ENCODE peak calls at places on chromosome 14, in six cellular contexts. H is CD8-positive, alpha-beta T cell; W is ascending aorta; Q is right atrium auricular region; I is mucosa of descending colon; L is A549. P is an unnamed sample.

GRCh38 chr14:48842785-48843184 is 743.4 kb downstream of the RPS29 start:
- DNase-seq in I (no peak), L (no peak), Q (no peak), W (no peak), H (no peak), P (no peak)

GRCh38 chr14:50836515-50836914 is 5.6 kb upstream of the NIN start:
- DNase-seq in H (no peak), L (no peak), I (no peak), Q (no peak), W (no peak), P (no peak)

GRCh38 chr14:101233016-101233355 is 328.3 kb upstream of the DIO3 start:
- DNase-seq in Q (no peak), W (no peak), L (no peak), H (no peak), I (no peak), P (no peak)

GRCh38 chr14:100025111-100025510 is 40.1 kb upstream of the EVL start:
- DNase-seq in W (no peak), Q (no peak), L (peak; percentile 49), H (no peak), I (no peak), P (peak; percentile 40)

GRCh38 chr14:32468955-32469354 is 139.9 kb downstream of the AKAP6 start:
- DNase-seq in W (no peak), I (no peak), L (no peak), H (no peak), Q (no peak), P (no peak)

GRCh38 chr14:91098591-91098990 is 15.3 kb upstream of the DGLUCY start:
- DNase-seq in W (no peak), I (no peak), L (no peak), H (no peak), Q (no peak), P (no peak)

GRCh38 chr14:89276424-89276975 is 140.5 kb downstream of the FOXN3 start:
- DNase-seq in H (peak; percentile 11), I (no peak), L (no peak), W (no peak), Q (no peak), P (no peak)

GRCh38 chr14:104293231-104293841 is 154.9 kb downstream of the KIF26A start:
- DNase-seq in I (peak; percentile 33), H (no peak), W (no peak), L (no peak), Q (no peak), P (no peak)

GRCh38 chr14:61598980-61599379 is 96.3 kb upstream of the HIF1A start:
- DNase-seq in I (no peak), Q (no peak), L (no peak), H (no peak), W (no peak), P (no peak)

GRCh38 chr14:59918824-59919581 is 941 bp upstream of the LRRC9 start:
- DNase-seq in L (peak; percentile 28), H (no peak), I (peak; percentile 24), W (no peak), Q (no peak), P (no peak)

GRCh38 chr14:59015482-59015881 is 173.0 kb upstream of the DAAM1 start:
- DNase-seq in W (no peak), I (no peak), H (no peak), L (no peak), Q (no peak), P (no peak)

GRCh38 chr14:60250318-60251035 is 1.5 kb downstream of the PPM1A start:
- DNase-seq in H (no peak), L (no peak), Q (no peak), W (no peak), I (no peak), P (no peak)

GRCh38 chr14:61508526-61508925 is 186.8 kb upstream of the HIF1A start:
- DNase-seq in W (no peak), L (no peak), Q (no peak), I (no peak), H (no peak), P (no peak)

GRCh38 chr14:90960818-90961217 is 99.6 kb downstream of the RPS6KA5 start:
- DNase-seq in L (no peak), H (no peak), I (no peak), W (no peak), Q (no peak), P (no peak)

GRCh38 chr14:41606249-41607118 is at the start of gene LRFN5:
- DNase-seq in L (no peak), Q (no peak), W (no peak), I (no peak), H (no peak), P (no peak)

DNA sequence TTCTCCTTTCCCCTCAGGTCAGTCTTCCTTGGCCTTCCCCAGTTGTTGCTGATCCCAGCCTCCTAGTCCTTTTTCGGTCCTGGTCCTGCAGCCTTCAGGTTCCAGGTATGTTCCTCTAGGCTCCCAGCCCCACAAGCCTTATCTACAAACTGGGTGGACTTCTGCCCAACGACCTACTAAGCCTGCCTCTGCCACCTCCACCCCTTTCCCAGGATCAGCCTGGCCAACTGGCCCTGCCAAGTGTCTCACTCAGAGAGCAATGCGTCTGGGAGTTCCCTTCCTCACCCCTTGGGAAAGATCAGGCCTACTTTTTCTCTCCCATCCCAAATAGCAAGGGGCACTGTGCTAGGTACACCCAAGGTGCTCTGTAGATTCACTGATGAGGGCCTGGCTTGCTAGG is at the start of gene SERPINA12:
- DNase-seq in W (no peak), I (no peak), L (no peak), H (no peak), Q (peak; percentile 26), P (no peak)
- TF ChIP-seq CTCF in W (no peak), I (no peak), L (no peak), H (no peak), Q (no peak), P (no peak)

GRCh38 chr14:92990456-92991430 is 67.8 kb downstream of the CHGA start:
- DNase-seq in H (no peak), L (no peak), W (no peak), I (peak; percentile 23), Q (no peak), P (no peak)
- H3K4me1 ChIP-seq in H (no peaks in the 10 kb centered on the region), L (peaks cover 21% of the 10 kb centered on the region), W (peaks cover 13% of the 10 kb centered on the region), I (peaks cover 4% of the 10 kb centered on the region), Q (peaks cover 64% of the 10 kb centered on the region), P (peaks cover 32% of the 10 kb centered on the region)

DNA sequence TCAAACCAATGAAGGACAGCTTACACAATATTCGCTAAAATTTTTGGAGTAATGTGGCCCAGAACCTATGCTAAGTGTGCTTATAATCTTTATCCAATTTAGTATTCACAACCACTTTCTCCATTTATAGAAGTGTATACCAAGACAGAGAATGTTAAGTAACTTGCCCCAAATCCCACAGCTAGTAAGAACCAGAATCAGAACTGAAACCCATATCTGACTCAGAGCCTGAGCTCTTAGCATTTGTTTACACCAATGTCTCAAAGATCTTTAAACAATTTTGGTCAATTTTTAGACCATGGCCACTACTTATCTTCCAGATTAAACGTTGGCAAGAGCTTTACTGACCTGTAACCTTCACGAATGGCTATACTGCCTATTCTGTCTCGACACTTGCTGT is 53.0 kb downstream of the PAPLN start:
- DNase-seq in I (no peak), Q (no peak), W (no peak), H (no peak), L (no peak), P (no peak)
- H3K4me3 ChIP-seq in I (no peak overlapping the region), Q (no peak overlapping the region), W (no peak overlapping the region), H (no peak overlapping the region), L (no peak overlapping the region), P (no peak overlapping the region)

GRCh38 chr14:76050797-76051392 is 65.3 kb downstream of the IFT43 start:
- DNase-seq in H (peak; percentile 29), L (peak; percentile 55), Q (peak; percentile 65), W (no peak), I (no peak), P (peak; percentile 33)
- TF ChIP-seq CTCF in H (peak; percentile 95), L (peak; percentile 89), Q (peak; percentile 80), W (peak; percentile 80), I (peak; percentile 31), P (peak; percentile 69)

GRCh38 chr14:69715725-69716482 is 51.0 kb upstream of the SRSF5 start:
- DNase-seq in Q (peak; percentile 81), W (no peak), I (no peak), L (no peak), H (no peak), P (peak; percentile 73)
- H3K4me1 ChIP-seq in Q (peaks cover 72% of the 10 kb centered on the region), W (peaks cover 39% of the 10 kb centered on the region), I (peaks cover 34% of the 10 kb centered on the region), L (peaks cover 15% of the 10 kb centered on the region), H (peaks cover 24% of the 10 kb centered on the region), P (peaks cover 66% of the 10 kb centered on the region)

GRCh38 chr14:53957739-53958138 is 1.1 kb upstream of the BMP4 start:
- DNase-seq in Q (no peak), I (no peak), H (no peak), L (no peak), W (no peak), P (no peak)

GRCh38 chr14:53954551-53955233 is 1.9 kb downstream of the BMP4 start:
- DNase-seq in I (peak; percentile 47), Q (no peak), H (no peak), W (no peak), L (no peak), P (no peak)

GRCh38 chr14:53955234-53955556 is 1.4 kb downstream of the BMP4 start:
- DNase-seq in Q (no peak), I (no peak), H (no peak), L (no peak), W (no peak), P (no peak)

GRCh38 chr14:53955671-53956426 is 776 bp downstream of the BMP4 start:
- DNase-seq in H (no peak), Q (peak; percentile 81), L (no peak), I (peak; percentile 71), W (no peak), P (peak; percentile 70)

GRCh38 chr14:53956427-53957201 is at the start of gene BMP4:
- DNase-seq in H (no peak), Q (peak; percentile 84), W (no peak), L (no peak), I (peak; percentile 87), P (peak; percentile 76)
- H3K4me3 ChIP-seq in H (peak within 1 kb of the TSS; percentile 41), Q (peak within 1 kb of the TSS; percentile 61), W (peak within 1 kb of the TSS; percentile 72), L (peak within 1 kb of the TSS; percentile 53), I (peak within 1 kb of the TSS; percentile 30), P (peak within 1 kb of the TSS; percentile 64)

P was measured in stomach.